ENCODE peak calls at places on chromosome 15, in eight cellular contexts. K is HepG2, B is psoas muscle, M is adrenal gland, O is NT2/D1, S is esophagus squamous epithelium, U is ovary, W is Karpas-422. Z is an unnamed sample. For H3K36me3, the result is how much of the 10 kb centered on the place peaks cover.

GRCh38 chr15:44811347-44811746 is 75.0 kb downstream of the TRIM69 start:
- DNase-seq in W (no peak), U (no peak), M (no peak), O (no peak), B (no peak), S (no peak), K (peak), Z (no peak)

GRCh38 chr15:27059610-27060202 is 88.7 kb downstream of the GABRG3 start:
- DNase-seq in M (peak), S (no peak), W (peak), O (peak), U (no peak), B (no peak), K (peak), Z (no peak)

GRCh38 chr15:80384442-80384841 is 19.7 kb upstream of the ARNT2 start:
- DNase-seq in W (no peak), K (no peak), U (no peak), O (no peak), M (no peak), B (no peak), S (no peak), Z (no peak)

GRCh38 chr15:75065467-75065850 is 42.1 kb downstream of the PPCDC start:
- DNase-seq in O (no peak), S (no peak), K (peak), B (no peak), W (no peak), M (no peak), U (peak), Z (no peak)

GRCh38 chr15:99467861-99468460 is 97.8 kb upstream of the MEF2A start:
- DNase-seq in S (no peak), M (no peak), U (no peak), W (no peak), B (no peak), O (no peak), K (no peak), Z (no peak)

GRCh38 chr15:62491642-62492041 is 326.6 kb upstream of the C2CD4B start:
- DNase-seq in M (no peak), B (no peak), K (peak), U (no peak), S (no peak), O (no peak), W (no peak), Z (no peak)

GRCh38 chr15:80780416-80781221 is 1.4 kb downstream of the CEMIP start:
- DNase-seq in S (no peak), W (no peak), U (peak), B (peak), M (peak), K (peak), O (peak), Z (peak)

GRCh38 chr15:54816406-54816805 is 380.3 kb downstream of the RSL24D1 start:
- DNase-seq in M (no peak), K (no peak), S (no peak), B (no peak), W (no peak), O (no peak), U (no peak), Z (no peak)

GRCh38 chr15:99727733-99728132 is 5.5 kb downstream of the LYSMD4 start:
- DNase-seq in O (no peak), B (no peak), W (no peak), S (no peak), M (no peak), K (no peak), U (no peak), Z (no peak)

GRCh38 chr15:98654790-98655360 is 6.5 kb downstream of the IGF1R start:
- DNase-seq in S (no peak), W (no peak), K (peak), B (no peak), U (no peak), M (no peak), O (no peak), Z (no peak)

GRCh38 chr15:57280464-57280863 is 95.8 kb upstream of the CGNL1 start:
- DNase-seq in W (no peak), K (no peak), U (no peak), M (no peak), S (no peak), O (no peak), B (no peak), Z (no peak)

GRCh38 chr15:27480642-27481041 is 509.7 kb downstream of the GABRG3 start:
- DNase-seq in B (no peak), K (no peak), M (no peak), O (no peak), W (no peak), U (no peak), S (no peak), Z (no peak)

GRCh38 chr15:70713547-70714414 is 49.6 kb downstream of the UACA start:
- DNase-seq in M (no peak), S (no peak), O (no peak), B (no peak), K (no peak), W (no peak), U (no peak), Z (no peak)

GRCh38 chr15:62647195-62647865 is 395.2 kb upstream of the TPM1 start:
- DNase-seq in W (no peak), M (peak), S (no peak), B (peak), U (no peak), K (peak), O (no peak), Z (no peak)

GRCh38 chr15:62569460-62570404 is 404.6 kb upstream of the C2CD4B start:
- DNase-seq in U (peak), O (no peak), S (no peak), W (no peak), M (peak), K (peak), B (peak), Z (peak)

GRCh38 chr15:78207641-78208340 is 26.6 kb downstream of the ACSBG1 start:
- DNase-seq in W (no peak), O (no peak), M (no peak), B (no peak), K (no peak), S (no peak), U (no peak), Z (no peak)

GRCh38 chr15:70936326-70936725 is 43.7 kb downstream of the LRRC49 start:
- DNase-seq in W (no peak), M (no peak), S (no peak), B (no peak), U (no peak), O (no peak), K (no peak), Z (peak)

GRCh38 chr15:43792761-43793493 is 807 bp downstream of the SERF2 start:
- DNase-seq in B (peak), W (peak), S (no peak), O (no peak), M (peak), U (peak), K (no peak), Z (peak)

GRCh38 chr15:42091753-42092665 is 2.4 kb downstream of the PLA2G4D start:
- DNase-seq in U (no peak), O (no peak), M (no peak), W (peak), B (no peak), S (no peak), K (peak), Z (no peak)

GRCh38 chr15:64970696-64971095 is 19.0 kb downstream of the SPG21 start:
- DNase-seq in M (no peak), B (no peak), W (no peak), K (no peak), U (no peak), S (no peak), O (no peak), Z (peak)

GRCh38 chr15:64224508-64224907 is 61.7 kb upstream of the PPIB start:
- DNase-seq in W (no peak), B (no peak), K (peak), O (no peak), S (no peak), M (peak), U (no peak), Z (no peak)

GRCh38 chr15:40297356-40297755 is 10.4 kb downstream of the PLCB2 start:
- DNase-seq in S (no peak), M (no peak), U (no peak), K (no peak), B (no peak), W (no peak), O (no peak), Z (peak)

GRCh38 chr15:85499498-85499897 is 119.1 kb downstream of the AKAP13 start:
- DNase-seq in W (no peak), O (no peak), K (no peak), U (no peak), B (no peak), M (no peak), S (no peak), Z (no peak)

GRCh38 chr15:30962079-30962478 is 29.3 kb downstream of the MTMR10 start:
- DNase-seq in W (no peak), K (no peak), B (no peak), M (no peak), U (no peak), S (no peak), O (no peak), Z (no peak)

GRCh38 chr15:84944861-84945260 is 36.8 kb upstream of the PDE8A start:
- DNase-seq in O (no peak), U (no peak), S (no peak), B (no peak), W (no peak), M (no peak), K (no peak), Z (no peak)

GRCh38 chr15:98700501-98700900 is 52.2 kb downstream of the IGF1R start:
- DNase-seq in B (no peak), M (no peak), U (no peak), W (no peak), K (no peak), S (no peak), O (no peak), Z (no peak)

GRCh38 chr15:93143186-93143585 is 54.2 kb upstream of the RGMA start:
- DNase-seq in B (no peak), O (no peak), U (no peak), M (no peak), W (no peak), K (no peak), S (no peak), Z (no peak)

GRCh38 chr15:48285329-48286214 is 45.7 kb upstream of the DUT start:
- DNase-seq in S (no peak), U (no peak), B (no peak), W (peak), M (peak), O (peak), K (peak), Z (no peak)

GRCh38 chr15:70217246-70218160 is 119.8 kb upstream of the TLE3 start:
- DNase-seq in S (no peak), O (no peak), M (no peak), U (no peak), B (no peak), K (no peak), W (peak), Z (no peak)

GRCh38 chr15:39565851-39566250 is 15.0 kb upstream of the THBS1 start:
- DNase-seq in M (no peak), O (no peak), B (no peak), U (no peak), S (no peak), W (no peak), K (no peak), Z (no peak)

GRCh38 chr15:69941206-69941605 is 156.5 kb downstream of the TLE3 start:
- DNase-seq in B (no peak), M (no peak), K (no peak), W (no peak), O (no peak), S (no peak), U (no peak), Z (no peak)

GRCh38 chr15:82231842-82232241 is 30.7 kb downstream of the EFL1 start:
- DNase-seq in W (no peak), U (no peak), M (no peak), S (no peak), O (no peak), B (no peak), K (peak), Z (no peak)

GRCh38 chr15:65115086-65115485 is at the start of gene UBAP1L:
- DNase-seq in K (no peak), S (no peak), M (no peak), O (no peak), B (no peak), U (no peak), W (no peak), Z (no peak)

DNA sequence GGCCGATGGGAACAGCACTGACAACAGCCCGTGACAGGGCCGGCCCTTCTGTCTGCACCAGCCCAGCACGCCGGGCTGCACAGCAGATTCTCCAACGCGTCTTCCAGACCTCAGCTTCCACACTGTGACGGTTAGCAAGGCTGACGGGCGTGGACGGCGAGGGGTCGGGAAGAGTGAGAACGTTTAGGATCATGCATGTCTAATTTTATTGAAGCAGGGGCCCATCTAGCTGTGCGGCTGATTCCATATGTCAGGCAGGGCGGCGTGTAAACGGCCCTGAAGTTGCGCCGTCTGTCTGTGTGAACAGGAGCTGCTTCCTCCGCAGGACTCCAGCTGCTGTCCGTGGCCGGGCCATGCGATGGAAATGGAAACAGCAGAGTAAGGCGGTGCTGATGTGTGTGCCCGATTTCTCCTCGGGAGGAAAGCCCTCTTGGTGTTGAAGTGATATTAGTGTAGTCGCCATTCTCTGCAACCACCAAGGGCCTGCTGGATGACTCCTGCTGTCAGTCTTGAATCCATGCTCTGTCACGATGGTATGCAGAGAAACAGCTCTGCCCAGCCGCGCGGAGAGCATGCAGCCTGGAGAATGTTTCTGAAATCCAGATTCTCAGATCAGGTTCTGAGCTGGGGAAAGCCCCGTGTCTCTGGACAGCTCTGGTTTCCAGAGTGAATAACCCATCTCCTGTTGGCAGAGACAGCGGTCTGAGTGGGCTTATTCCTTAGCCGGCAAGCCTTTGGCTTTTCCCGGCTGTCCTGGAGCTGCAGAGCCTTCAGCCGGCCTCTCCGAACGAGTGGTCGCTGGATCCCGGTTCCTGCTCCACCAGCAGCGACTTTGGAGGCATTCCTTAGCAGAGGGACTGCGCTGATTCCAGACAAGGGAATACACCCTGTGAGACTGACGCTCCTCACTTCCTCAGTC is 158.1 kb upstream of the UBE3A start:
- DNase-seq in K (no peak), B (no peak), U (no peak), W (no peak), M (no peak), O (no peak), S (no peak), Z (no peak)
- H3K4me3 ChIP-seq in K (no peak), B (peak), U (no peak), W (no peak), M (no peak), O (no peak), S (no peak), Z (no peak)

GRCh38 chr15:68309024-68309423 is 31.5 kb downstream of the FEM1B start:
- DNase-seq in O (no peak), K (peak), S (no peak), M (no peak), W (no peak), B (no peak), U (no peak), Z (no peak)
- H3K36me3 ChIP-seq in O (under half), K (under half), S (under half), M (under half), W (under half), B (under half), U (under half), Z (under half)

DNA sequence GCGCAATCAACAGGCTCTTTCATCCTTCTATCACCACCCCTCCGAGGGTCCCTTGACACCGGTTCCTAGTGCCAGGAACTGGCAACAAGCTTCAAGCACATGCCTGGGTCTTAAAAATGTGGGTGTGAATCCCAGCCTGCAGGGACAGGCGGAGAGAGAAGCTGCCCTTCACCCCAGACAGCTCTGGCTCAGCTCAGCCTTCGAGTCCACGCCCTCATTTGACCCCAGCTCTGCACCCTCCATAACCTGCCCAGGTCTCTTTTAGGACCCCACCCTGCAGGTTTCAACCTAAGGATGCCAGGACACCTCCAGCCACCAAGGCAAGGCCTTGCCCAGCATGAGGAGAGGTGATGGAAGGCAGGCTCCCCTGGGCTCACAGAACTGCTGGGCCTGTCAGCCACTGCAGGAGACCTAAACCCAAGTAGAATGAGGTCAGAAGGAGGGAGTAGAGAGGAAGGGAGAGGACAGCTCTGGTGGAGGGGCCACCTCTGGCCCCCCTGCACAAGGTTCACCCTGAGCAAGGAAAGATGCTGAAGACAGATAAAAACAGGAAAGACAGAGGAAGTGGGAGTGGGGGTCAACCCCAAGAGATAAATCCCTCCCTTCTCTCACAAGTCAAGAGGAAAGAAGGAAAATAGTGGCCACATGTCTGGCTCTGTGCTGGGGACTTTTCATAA is 2.6 kb upstream of the LOXL1 start:
- DNase-seq in W (no peak), K (no peak), M (no peak), S (no peak), O (no peak), U (no peak), B (no peak), Z (peak)
- H3K4me3 ChIP-seq in W (no peak), K (no peak), M (no peak), S (no peak), O (no peak), U (no peak), B (no peak), Z (no peak)

DNA sequence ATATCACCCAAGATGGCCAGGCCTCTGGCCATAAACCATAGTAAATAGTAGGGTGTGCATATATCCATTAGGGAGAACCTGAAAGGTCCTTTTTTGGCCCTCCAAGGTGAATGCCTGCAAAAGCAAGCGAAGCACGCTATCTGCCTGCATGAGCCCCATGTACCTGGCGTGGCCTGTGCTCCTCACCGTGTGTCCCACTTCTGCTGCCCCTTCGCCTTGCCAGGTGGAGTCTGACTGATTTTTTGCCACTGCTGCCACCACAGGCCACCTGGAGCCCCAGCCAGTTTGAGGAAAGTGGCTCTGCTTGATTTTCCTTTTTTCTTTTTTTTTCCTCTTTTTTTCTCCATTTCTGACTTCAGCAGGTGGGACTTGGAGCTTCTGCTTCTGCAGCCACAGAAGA is 139.7 kb downstream of the SNRPN start:
- DNase-seq in O (no peak), M (no peak), S (no peak), B (no peak), K (no peak), W (no peak), U (no peak), Z (no peak)
- H3K36me3 ChIP-seq in O (half or more), M (under half), S (under half), B (under half), K (under half), W (half or more), U (under half), Z (half or more)

GRCh38 chr15:90268415-90268814 is 2.9 kb downstream of the NGRN start:
- DNase-seq in S (no peak), K (no peak), M (no peak), B (no peak), U (no peak), O (no peak), W (no peak), Z (no peak)
- H3K4me3 ChIP-seq in S (no peak), K (no peak), M (no peak), B (peak), U (no peak), O (no peak), W (no peak), Z (peak)

DNA sequence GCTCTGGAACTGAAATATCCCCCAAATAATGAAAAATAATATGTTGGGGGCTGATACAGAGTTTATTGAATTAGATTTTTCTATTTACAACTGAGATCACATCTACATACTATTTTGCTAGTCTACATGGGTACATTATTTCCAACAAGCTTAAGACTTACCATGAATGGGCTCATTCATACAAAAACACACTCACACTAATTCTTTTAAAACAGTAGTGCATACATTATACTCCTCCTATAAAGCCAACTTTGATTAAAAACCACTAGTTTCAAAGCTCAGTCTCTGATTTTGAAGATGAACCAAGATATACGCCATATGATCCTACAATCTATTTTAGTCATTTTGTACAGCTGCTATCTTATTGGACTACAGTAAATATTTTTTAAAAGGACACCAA is 24.9 kb downstream of the TSPAN3 start:
- DNase-seq in O (no peak), M (no peak), S (no peak), U (no peak), K (no peak), B (no peak), W (no peak), Z (no peak)
- H3K36me3 ChIP-seq in O (half or more), M (under half), S (under half), U (under half), K (under half), B (under half), W (half or more), Z (half or more)

DNA sequence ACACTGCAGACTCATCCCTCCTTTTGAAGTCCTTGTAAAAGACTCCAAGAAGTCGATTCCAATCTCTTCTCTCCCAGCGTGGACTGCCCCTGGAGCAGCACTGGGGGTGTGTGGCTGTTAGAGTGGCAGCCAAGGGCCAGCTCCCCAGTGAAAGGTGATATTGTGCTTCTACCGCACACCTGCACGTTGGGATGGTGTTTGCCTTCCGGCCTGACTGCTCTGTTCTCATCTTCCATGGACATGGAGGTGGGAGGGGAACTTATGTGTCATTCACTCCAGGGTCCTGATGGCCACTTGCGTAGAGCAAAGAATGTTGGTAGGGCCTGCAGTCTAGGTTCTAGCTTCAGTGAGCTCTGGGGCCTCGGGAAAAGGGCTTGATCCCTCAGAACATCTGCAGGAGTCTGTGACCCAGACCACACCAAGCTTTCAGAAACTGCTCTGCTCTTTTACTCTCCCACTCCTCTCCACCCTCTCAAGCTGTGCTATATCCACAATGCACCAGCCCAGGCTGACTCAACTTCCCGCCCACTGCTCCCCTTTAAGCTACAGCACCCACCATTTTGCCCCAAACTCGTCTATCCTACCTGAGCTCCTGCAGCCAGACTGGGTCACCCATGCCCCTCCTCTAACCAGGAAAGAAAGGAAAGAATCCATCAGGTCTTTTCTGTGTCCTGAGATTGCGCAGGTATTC is 31.3 kb downstream of the LIPC start:
- DNase-seq in M (no peak), O (no peak), W (no peak), K (peak), B (no peak), S (no peak), U (no peak), Z (no peak)
- H3K4me3 ChIP-seq in M (no peak), O (no peak), W (no peak), K (no peak), B (no peak), S (no peak), U (no peak), Z (no peak)

GRCh38 chr15:67185051-67185450 is 69.4 kb downstream of the AAGAB start:
- DNase-seq in K (no peak), M (peak), O (no peak), S (no peak), U (no peak), B (no peak), W (no peak), Z (no peak)
- H3K36me3 ChIP-seq in K (under half), M (under half), O (half or more), S (under half), U (under half), B (under half), W (under half), Z (half or more)